ENCODE peak calls at places on chromosomes 4 and X, in seven cellular contexts. M, K, E, X, Q, T and N are unnamed samples.

GRCh38 chr4:140252742-140253555 is 99.0 kb upstream of the MAML3 start:
- DNase-seq in M (peak; percentile 50), K (peak; percentile 43), E (peak; percentile 87), X (peak; percentile 56), Q (peak; percentile 63), T (no peak), N (no peak)

GRCh38 chr4:104508224-104508623 is 13.5 kb upstream of the CXXC4 start:
- DNase-seq in M (no peak), K (no peak), E (no peak), X (no peak), Q (no peak), T (no peak), N (no peak)

GRCh38 chrX:49079489-49080428 is at the start of gene WDR45:
- DNase-seq in M (peak; percentile 88), K (no peak), E (peak; percentile 67), X (peak; percentile 63), Q (peak; percentile 89), T (peak; percentile 8), N (peak; percentile 51)

GRCh38 chr4:73661646-73662119 is 41.4 kb upstream of the RASSF6 start:
- DNase-seq in M (peak; percentile 60), K (no peak), E (no peak), X (peak; percentile 99), Q (no peak), T (no peak), N (no peak)

GRCh38 chr4:125728568-125728967 is 413.8 kb downstream of the FAT4 start:
- DNase-seq in M (no peak), K (no peak), E (no peak), X (peak; percentile 98), Q (peak; percentile 15), T (no peak), N (no peak)

GRCh38 chrX:139831689-139832456 is 101.0 kb downstream of the ATP11C start:
- DNase-seq in M (no peak), K (no peak), E (no peak), X (peak; percentile 70), Q (no peak), T (no peak), N (no peak)

GRCh38 chr4:168388890-168389289 is 70.3 kb upstream of the DDX60 start:
- DNase-seq in M (no peak), K (no peak), E (no peak), X (peak; percentile 70), Q (no peak), T (no peak), N (no peak)

GRCh38 chr4:150033937-150034336 is 44.3 kb upstream of the DCLK2 start:
- DNase-seq in M (no peak), K (no peak), E (no peak), X (peak; percentile 87), Q (no peak), T (no peak), N (no peak)

GRCh38 chrX:153820601-153821000 is 9.7 kb downstream of the PDZD4 start:
- DNase-seq in M (no peak), K (no peak), E (no peak), X (no peak), Q (no peak), T (no peak), N (no peak)

GRCh38 chr4:32472918-32473317 is 1752.7 kb downstream of the PCDH7 start:
- DNase-seq in M (no peak), K (no peak), E (no peak), X (no peak), Q (no peak), T (no peak), N (no peak)

GRCh38 chrX:139213241-139213709 is 317.3 kb upstream of the F9 start:
- DNase-seq in M (peak; percentile 92), K (no peak), E (no peak), X (no peak), Q (no peak), T (no peak), N (peak; percentile 1)

GRCh38 chrX:40058719-40059118 is 39.0 kb downstream of the BCOR start:
- DNase-seq in M (no peak), K (no peak), E (no peak), X (no peak), Q (no peak), T (no peak), N (no peak)

GRCh38 chr4:185587444-185588161 is 52.3 kb upstream of the PDLIM3 start:
- DNase-seq in M (no peak), K (no peak), E (peak; percentile 77), X (peak; percentile 68), Q (no peak), T (peak; percentile 26), N (no peak)

GRCh38 chrX:72727846-72728245 is 13.7 kb upstream of the PHKA1 start:
- DNase-seq in M (no peak), K (no peak), E (no peak), X (no peak), Q (no peak), T (no peak), N (no peak)

GRCh38 chr4:177393236-177393635 is 49.0 kb downstream of the AGA start:
- DNase-seq in M (no peak), K (no peak), E (no peak), X (no peak), Q (no peak), T (no peak), N (no peak)

GRCh38 chrX:5998901-5999300 is 229.8 kb downstream of the NLGN4X start:
- DNase-seq in M (no peak), K (no peak), E (no peak), X (no peak), Q (no peak), T (no peak), N (no peak)

GRCh38 chrX:153784325-153784967 is 3.6 kb downstream of the SRPK3 start:
- DNase-seq in M (no peak), K (no peak), E (no peak), X (no peak), Q (no peak), T (no peak), N (no peak)

GRCh38 chrX:41561045-41561444 is 113.9 kb downstream of the NYX start:
- DNase-seq in M (peak; percentile 68), K (no peak), E (no peak), X (peak; percentile 95), Q (peak; percentile 5), T (peak; percentile 17), N (no peak)

GRCh38 chrX:20066968-20067708 is 49.6 kb downstream of the MAP7D2 start:
- DNase-seq in M (peak; percentile 40), K (peak; percentile 38), E (no peak), X (peak; percentile 70), Q (peak; percentile 45), T (no peak), N (peak; percentile 35)

GRCh38 chrX:104284407-104285000 is 29.8 kb upstream of the ESX1 start:
- DNase-seq in M (no peak), K (no peak), E (no peak), X (no peak), Q (no peak), T (no peak), N (no peak)

GRCh38 chrX:104280609-104281008 is 25.9 kb upstream of the ESX1 start:
- DNase-seq in M (no peak), K (no peak), E (no peak), X (no peak), Q (no peak), T (no peak), N (no peak)

GRCh38 chrX:104285201-104285600 is 30.5 kb upstream of the ESX1 start:
- DNase-seq in M (no peak), K (no peak), E (no peak), X (no peak), Q (no peak), T (no peak), N (no peak)

GRCh38 chrX:104282326-104282725 is 27.6 kb upstream of the ESX1 start:
- DNase-seq in M (no peak), K (no peak), E (no peak), X (no peak), Q (no peak), T (no peak), N (no peak)

DNA sequence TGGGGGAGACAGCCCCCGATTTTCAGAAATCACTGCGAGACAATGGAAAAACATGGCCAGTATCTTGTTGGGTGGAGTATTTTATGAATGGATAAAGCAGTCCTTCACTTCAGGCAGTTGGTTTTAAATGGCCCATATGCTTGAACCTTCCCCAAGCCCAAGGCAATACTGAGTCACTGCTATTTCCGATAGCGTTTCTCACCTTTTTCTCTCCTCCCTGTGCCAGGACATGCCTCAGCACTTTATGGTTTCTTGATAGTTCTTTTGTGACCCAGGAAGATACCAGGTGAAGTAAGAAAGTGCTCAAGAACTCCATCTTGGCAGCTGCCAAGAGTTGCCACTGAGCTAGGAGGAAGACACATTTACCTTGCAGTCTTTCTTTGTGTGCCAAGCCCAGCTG is 26.8 kb upstream of the ESX1 start:
- DNase-seq in M (no peak), K (no peak), E (no peak), X (no peak), Q (no peak), T (no peak), N (no peak)
- TF ChIP-seq CEBPB in M (no peak), K (no peak), E (no peak), X (no peak), Q (no peak), T (no peak), N (no peak)

DNA sequence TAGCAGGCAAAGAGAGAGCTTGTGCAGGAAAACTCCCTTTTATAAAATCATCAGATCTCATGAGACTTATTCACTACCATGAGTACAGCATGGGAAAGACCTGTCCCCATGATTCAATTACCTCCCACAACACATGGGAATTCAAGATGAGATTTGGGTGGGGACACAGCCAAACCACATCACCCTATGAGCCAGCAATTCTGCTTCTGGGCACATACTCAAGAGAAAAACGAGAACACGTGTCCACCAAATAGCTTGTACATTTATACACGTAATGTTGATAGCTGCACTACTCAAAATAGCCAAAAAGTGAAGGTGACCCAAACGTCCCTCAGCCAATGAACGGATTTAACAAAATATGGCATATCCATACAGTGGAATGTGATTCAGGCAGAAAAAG is 94.5 kb upstream of the DHRSX start:
- DNase-seq in M (no peak), K (no peak), E (no peak), X (peak; percentile 11), Q (no peak), T (no peak), N (no peak)
- TF ChIP-seq CEBPB in M (no peak), K (no peak), E (no peak), X (no peak), Q (no peak), T (no peak), N (no peak)

GRCh38 chrX:131675596-131676194 is 131.8 kb downstream of the OR13H1 start:
- DNase-seq in M (peak; percentile 39), K (peak; percentile 7), E (no peak), X (peak; percentile 1), Q (peak; percentile 47), T (no peak), N (peak; percentile 8)
- TF ChIP-seq CEBPB in M (no peak), K (no peak), E (no peak), X (no peak), Q (no peak), T (no peak), N (no peak)

GRCh38 chr4:113683143-113683542 is 78.4 kb downstream of the CAMK2D start:
- DNase-seq in M (no peak), K (no peak), E (no peak), X (no peak), Q (no peak), T (peak; percentile 88), N (no peak)

GRCh38 chr4:113689394-113689793 is 72.1 kb downstream of the CAMK2D start:
- DNase-seq in M (no peak), K (no peak), E (no peak), X (no peak), Q (no peak), T (no peak), N (no peak)

GRCh38 chr4:113682730-113683129 is 78.8 kb downstream of the CAMK2D start:
- DNase-seq in M (no peak), K (no peak), E (no peak), X (peak; percentile 90), Q (no peak), T (no peak), N (no peak)

GRCh38 chr4:113686950-113687718 is 74.4 kb downstream of the CAMK2D start:
- DNase-seq in M (no peak), K (no peak), E (no peak), X (peak; percentile 55), Q (no peak), T (peak; percentile 39), N (peak; percentile 11)

GRCh38 chr4:113684534-113685091 is 76.9 kb downstream of the CAMK2D start:
- DNase-seq in M (no peak), K (no peak), E (no peak), X (peak; percentile 84), Q (peak; percentile 12), T (no peak), N (peak; percentile 85)
- TF ChIP-seq CEBPB in M (no peak), K (no peak), E (no peak), X (peak; percentile 3), Q (no peak), T (no peak), N (no peak)